ENCODE peak calls at places on chromosomes 11 and 22, in five cellular contexts. S, M, R, H and A are unnamed samples.

GRCh38 chr11:45083544-45084087 is 62.8 kb upstream of the PRDM11 start:
- DNase-seq in M (no peak), H (no peak), R (no peak), S (no peak), A (no peak)

GRCh38 chr11:117614695-117615094 is 182.3 kb downstream of the DSCAML1 start:
- DNase-seq in M (no peak), H (no peak), S (no peak), R (no peak), A (no peak)

GRCh38 chr11:32435511-32435946 is at the start of gene WT1:
- DNase-seq in R (no peak), M (peak), H (peak), S (no peak), A (peak)

GRCh38 chr11:22922672-22923071 is 62.4 kb upstream of the CCDC179 start:
- DNase-seq in H (no peak), R (no peak), M (no peak), S (no peak), A (peak)

GRCh38 chr11:84780689-84781293 is 846.4 kb downstream of the DLG2 start:
- DNase-seq in S (peak), M (no peak), R (peak), H (no peak), A (peak)

GRCh38 chr22:25002241-25002985 is 49.9 kb downstream of the KIAA1671 start:
- DNase-seq in H (no peak), M (no peak), S (no peak), R (no peak), A (no peak)

GRCh38 chr11:87358461-87358860 is 320.7 kb downstream of the TMEM135 start:
- DNase-seq in R (no peak), H (no peak), S (no peak), M (no peak), A (no peak)

GRCh38 chr11:17298302-17298701 is 21.8 kb downstream of the NUCB2 start:
- DNase-seq in H (no peak), S (no peak), M (no peak), R (no peak), A (no peak)

GRCh38 chr11:134476435-134477021 is 64.5 kb upstream of the B3GAT1 start:
- DNase-seq in M (peak), H (no peak), S (no peak), R (peak), A (no peak)

GRCh38 chr22:37571258-37571991 is 8.5 kb downstream of the LGALS2 start:
- DNase-seq in R (peak), S (no peak), M (no peak), H (no peak), A (no peak)

GRCh38 chr22:24325105-24325757 is 54.6 kb downstream of the SPECC1L start:
- DNase-seq in S (peak), R (peak), H (no peak), M (no peak), A (peak)

GRCh38 chr11:64566042-64566914 is 24.7 kb upstream of the SLC22A12 start:
- DNase-seq in M (peak), S (peak), H (peak), R (peak), A (peak)

GRCh38 chr11:115607621-115608191 is 103.5 kb upstream of the CADM1 start:
- DNase-seq in S (no peak), M (no peak), R (peak), H (no peak), A (no peak)

GRCh38 chr11:67544591-67545242 is 21.5 kb upstream of the CABP2 start:
- DNase-seq in R (no peak), M (no peak), H (no peak), S (no peak), A (no peak)

GRCh38 chr11:8083088-8083395 is 2.0 kb downstream of the TUB start:
- DNase-seq in H (no peak), R (no peak), S (no peak), M (no peak), A (no peak)

GRCh38 chr11:3939211-3939610 is 83.7 kb downstream of the STIM1 start:
- DNase-seq in M (no peak), S (peak), R (peak), H (no peak), A (peak)

GRCh38 chr11:46120711-46121327 is 435 bp downstream of the PHF21A start:
- DNase-seq in S (peak), M (peak), H (peak), R (peak), A (peak)

GRCh38 chr11:75868990-75869389 is 54.0 kb downstream of the UVRAG start:
- DNase-seq in R (no peak), S (no peak), H (no peak), M (no peak), A (no peak)

GRCh38 chr11:128424867-128425285 is 162.5 kb downstream of the ETS1 start:
- DNase-seq in S (no peak), M (peak), R (no peak), H (no peak), A (peak)

GRCh38 chr22:19179472-19180048 is 1.0 kb upstream of the SLC25A1 start:
- DNase-seq in S (peak), M (peak), H (peak), R (peak), A (peak)

GRCh38 chr22:19066531-19067271 is 55.5 kb downstream of the DGCR2 start:
- DNase-seq in R (peak), M (no peak), H (peak), S (peak), A (peak)

GRCh38 chr22:50710221-50710620 is 27.8 kb upstream of the ACR start:
- DNase-seq in S (no peak), R (no peak), M (no peak), H (no peak), A (no peak)

GRCh38 chr11:27995082-27995481 is 112.9 kb downstream of the KIF18A start:
- DNase-seq in M (no peak), S (peak), H (no peak), R (no peak), A (peak)

GRCh38 chr11:75509201-75509600 is 16.5 kb downstream of the GDPD5 start:
- DNase-seq in R (no peak), M (no peak), S (no peak), H (no peak), A (no peak)

GRCh38 chr11:28058333-28058732 is 49.6 kb downstream of the KIF18A start:
- DNase-seq in H (no peak), R (peak), M (no peak), S (peak), A (peak)

GRCh38 chr11:5992604-5993251 is 5.9 kb upstream of the OR52L1 start:
- DNase-seq in R (peak), S (peak), H (no peak), M (no peak), A (peak)

GRCh38 chr11:64331569-64332371 is 8.2 kb upstream of the CCDC88B start:
- DNase-seq in H (peak), M (no peak), R (peak), S (peak), A (peak)

GRCh38 chr11:120324932-120325810 is at the start of gene TLCD5:
- DNase-seq in H (peak), R (peak), M (peak), S (peak), A (peak)

GRCh38 chr11:63760487-63761079 is 8.0 kb downstream of the ZFTA start:
- DNase-seq in S (no peak), M (no peak), H (no peak), R (peak), A (no peak)